ENCODE peak calls at places on chromosomes 3 and 15, in nine cellular contexts. J, Y, N, O, Z, F, K, T and Q are unnamed samples.

GRCh38 chr15:45439521-45439931 is 61.2 kb upstream of the GATM start:
- DNase-seq in J (peak), F (no peak), K (no peak), T (no peak), N (no peak), Y (no peak), O (no peak), Z (no peak), Q (no peak)

GRCh38 chr15:23648920-23649515 is 1.4 kb upstream of the MAGEL2 start:
- DNase-seq in K (no peak), N (no peak), F (peak), Z (peak), J (peak), Y (no peak), T (peak), O (no peak), Q (no peak)

GRCh38 chr15:89003865-89004725 is 84.2 kb upstream of the ABHD2 start:
- DNase-seq in F (peak), O (no peak), Y (peak), J (no peak), Z (no peak), K (no peak), T (peak), N (no peak), Q (no peak)

GRCh38 chr3:136249593-136250225 is 431 bp upstream of the PCCB start:
- DNase-seq in O (no peak), F (no peak), K (no peak), T (no peak), Z (no peak), J (peak), N (no peak), Y (peak), Q (no peak)

GRCh38 chr3:53416530-53416929 is 69.2 kb upstream of the DCP1A start:
- DNase-seq in Y (no peak), Z (no peak), F (no peak), J (no peak), O (no peak), T (no peak), K (no peak), N (no peak), Q (no peak)

GRCh38 chr3:12194209-12194608 is 35.5 kb upstream of the TIMP4 start:
- DNase-seq in N (no peak), J (no peak), F (no peak), K (peak), Y (no peak), Z (no peak), O (peak), T (no peak), Q (no peak)

GRCh38 chr3:43316783-43317460 is 30.6 kb downstream of the SNRK start:
- DNase-seq in T (no peak), F (no peak), O (no peak), Z (no peak), Y (no peak), J (no peak), N (no peak), K (no peak), Q (no peak)

GRCh38 chr3:73520931-73521461 is 103.7 kb downstream of the PDZRN3 start:
- DNase-seq in Y (no peak), O (no peak), T (no peak), F (no peak), Z (no peak), K (peak), N (no peak), J (peak), Q (no peak)

GRCh38 chr15:101010781-101011180 is 91.6 kb downstream of the LRRK1 start:
- DNase-seq in Z (no peak), T (no peak), F (no peak), O (no peak), K (no peak), N (no peak), Y (peak), J (no peak), Q (peak)

GRCh38 chr3:158788446-158788845 is 13.4 kb upstream of the MFSD1 start:
- DNase-seq in N (no peak), F (no peak), Y (no peak), K (no peak), J (no peak), Z (no peak), O (no peak), T (no peak), Q (no peak)

GRCh38 chr3:64304996-64305395 is 79.7 kb upstream of the PRICKLE2 start:
- DNase-seq in T (no peak), K (no peak), N (no peak), Y (no peak), J (no peak), O (no peak), Z (no peak), F (no peak), Q (no peak)

GRCh38 chr3:133894334-133895207 is 1.1 kb downstream of the RAB6B start:
- DNase-seq in Z (no peak), K (no peak), J (no peak), Y (no peak), T (no peak), O (no peak), F (no peak), N (no peak), Q (no peak)

GRCh38 chr15:67225336-67225735 is 29.1 kb downstream of the AAGAB start:
- DNase-seq in Z (no peak), K (peak), T (no peak), N (no peak), O (no peak), F (no peak), J (no peak), Y (no peak), Q (no peak)

GRCh38 chr3:37096292-37096691 is 78.1 kb downstream of the LRRFIP2 start:
- DNase-seq in Z (no peak), J (no peak), F (no peak), N (no peak), O (no peak), Y (no peak), K (peak), T (no peak), Q (no peak)

GRCh38 chr3:143763568-143764162 is 84.6 kb downstream of the SLC9A9 start:
- DNase-seq in T (no peak), Y (no peak), O (no peak), N (no peak), K (no peak), J (no peak), F (no peak), Z (no peak), Q (no peak)

GRCh38 chr3:53740946-53741345 is 105.3 kb downstream of the CHDH start:
- DNase-seq in N (no peak), J (no peak), Z (no peak), F (no peak), O (no peak), T (no peak), Y (no peak), K (no peak), Q (no peak)

GRCh38 chr3:47512416-47513124 is 942 bp downstream of the ELP6 start:
- DNase-seq in Z (peak), Y (no peak), J (peak), F (peak), O (no peak), N (peak), K (no peak), T (peak), Q (no peak)

GRCh38 chr3:184336484-184337230 is 743 bp upstream of the FAM131A start:
- DNase-seq in O (no peak), N (no peak), J (peak), Z (no peak), T (no peak), K (peak), F (no peak), Y (peak), Q (no peak)

GRCh38 chr3:52518723-52519444 is 14.8 kb downstream of the NT5DC2 start:
- DNase-seq in K (no peak), J (peak), T (no peak), Y (no peak), O (no peak), F (peak), Z (no peak), N (no peak), Q (no peak)

GRCh38 chr15:70575251-70576227 is 187.8 kb downstream of the UACA start:
- DNase-seq in Z (no peak), F (no peak), K (no peak), T (no peak), J (no peak), O (no peak), Y (peak), N (no peak), Q (no peak)

GRCh38 chr15:68228143-68228970 is 1.2 kb downstream of the CLN6 start:
- DNase-seq in T (no peak), Z (no peak), N (no peak), O (no peak), J (no peak), F (no peak), Y (peak), K (peak), Q (peak)

GRCh38 chr3:109773006-109773405 is 435.7 kb upstream of the DPPA4 start:
- DNase-seq in N (no peak), O (no peak), Z (no peak), J (no peak), Y (no peak), F (no peak), T (no peak), K (no peak), Q (no peak)

GRCh38 chr3:105830836-105831235 is 38.0 kb downstream of the CBLB start:
- DNase-seq in F (no peak), O (no peak), N (no peak), Y (no peak), K (no peak), J (no peak), Z (peak), T (no peak), Q (no peak)

GRCh38 chr3:27279153-27279552 is 90.0 kb downstream of the NEK10 start:
- DNase-seq in Z (no peak), T (no peak), J (no peak), Y (no peak), N (no peak), O (no peak), K (no peak), F (no peak), Q (no peak)

GRCh38 chr15:91040851-91041250 is 18.5 kb upstream of the VPS33B start:
- DNase-seq in J (no peak), Z (no peak), Y (peak), F (no peak), O (no peak), K (no peak), T (no peak), N (no peak), Q (peak)

GRCh38 chr3:179958759-179959158 is 78.0 kb downstream of the PEX5L start:
- DNase-seq in T (no peak), Y (no peak), J (no peak), Z (no peak), F (no peak), O (no peak), N (no peak), K (no peak), Q (no peak)

DNA sequence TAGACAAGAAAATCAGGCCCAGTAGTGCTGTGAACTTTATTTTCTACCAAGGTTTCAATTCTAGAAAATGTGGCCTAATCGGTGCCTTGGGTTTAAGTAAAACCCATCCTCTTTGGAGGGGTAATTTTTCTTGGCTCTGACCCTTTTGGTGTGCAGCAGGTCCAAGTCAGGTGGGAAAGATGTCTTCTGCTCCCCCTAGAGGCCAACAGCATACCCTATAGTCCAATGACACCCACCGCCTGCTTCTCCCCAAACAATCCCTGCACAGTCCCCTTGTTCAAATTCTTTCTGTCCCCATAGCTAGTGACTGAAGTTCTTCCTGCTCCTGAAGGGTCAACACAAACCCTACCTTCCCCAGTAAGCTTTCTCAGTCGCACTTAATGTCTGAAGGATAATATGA is 261.8 kb upstream of the GOLGA6L4 start:
- DNase-seq in T (no peak), J (no peak), K (no peak), Z (no peak), N (no peak), Y (no peak), O (no peak), F (no peak), Q (no peak)
- TF ChIP-seq CTCF in T (peak), J (no peak), K (peak), Z (no peak), N (no peak), Y (no peak), O (peak), F (peak), Q (no peak)

GRCh38 chr3:44628716-44629115 is 3.9 kb downstream of the ZNF197 start:
- DNase-seq in J (no peak), O (no peak), Y (no peak), T (no peak), F (no peak), Z (no peak), K (no peak), N (no peak), Q (no peak)

DNA sequence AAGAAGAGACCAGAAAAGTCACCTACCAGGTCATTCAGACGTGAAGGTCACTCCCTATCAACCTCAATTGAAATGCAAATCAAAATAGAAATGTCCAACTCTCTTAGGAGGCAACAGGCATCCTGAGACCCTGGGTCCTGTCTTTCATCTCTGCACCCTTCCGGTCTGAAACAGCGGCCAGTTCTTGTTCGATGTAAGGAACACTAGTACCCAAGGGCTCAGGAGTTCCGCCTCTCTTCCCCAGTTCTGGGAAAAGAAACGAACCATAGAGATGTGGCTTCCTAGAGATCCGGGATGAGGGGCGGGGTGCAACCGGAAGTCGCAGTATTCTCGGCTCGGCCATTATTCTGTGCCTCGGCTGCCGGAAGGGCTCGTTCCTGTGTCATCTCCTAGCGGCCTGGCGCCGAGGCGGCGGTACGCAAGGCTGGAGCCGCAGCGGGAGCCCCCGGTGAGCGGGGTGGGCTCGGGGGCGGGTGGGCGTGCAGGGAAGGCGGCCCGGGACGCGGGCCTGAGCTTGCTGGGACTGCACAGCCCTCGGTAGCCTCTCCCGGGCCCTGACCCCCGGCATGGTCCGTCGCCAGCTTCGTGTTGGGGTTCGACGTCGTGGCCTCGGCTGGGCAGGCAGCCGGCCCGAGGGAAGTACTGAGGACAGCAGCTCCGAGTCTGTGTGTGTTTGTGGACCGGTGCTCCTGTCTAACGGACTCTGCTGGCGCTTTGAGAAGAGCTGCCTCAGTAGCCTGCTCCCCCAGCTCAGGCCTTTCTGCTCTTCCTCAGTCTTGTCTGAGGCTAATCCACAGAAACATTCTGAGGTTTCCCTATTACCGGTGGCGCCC is at the start of gene ZNF197:
- DNase-seq in Z (peak), T (peak), N (peak), Y (peak), O (peak), F (peak), K (peak), J (peak), Q (peak)
- TF ChIP-seq CTCF in Z (no peak), T (peak), N (no peak), Y (no peak), O (peak), F (no peak), K (no peak), J (no peak), Q (peak)

GRCh38 chr3:190019020-190019419 is 101.7 kb downstream of the P3H2 start:
- DNase-seq in O (no peak), J (no peak), F (no peak), Z (no peak), Y (no peak), T (no peak), N (no peak), K (no peak), Q (no peak)

GRCh38 chr3:190018460-190018859 is 102.2 kb downstream of the P3H2 start:
- DNase-seq in T (no peak), F (no peak), N (no peak), Y (no peak), J (no peak), Z (no peak), O (no peak), K (no peak), Q (no peak)

GRCh38 chr3:190017575-190018288 is 103.0 kb downstream of the P3H2 start:
- DNase-seq in N (no peak), F (no peak), Z (no peak), K (peak), Y (no peak), T (no peak), J (no peak), O (no peak), Q (no peak)

GRCh38 chr3:190016966-190017365 is 103.7 kb downstream of the P3H2 start:
- DNase-seq in K (no peak), Y (no peak), Z (no peak), F (no peak), J (no peak), T (no peak), N (no peak), O (no peak), Q (no peak)

GRCh38 chr3:190019840-190020239 is 100.9 kb downstream of the P3H2 start:
- DNase-seq in O (no peak), N (no peak), Y (no peak), F (no peak), K (no peak), J (no peak), Z (no peak), T (no peak), Q (no peak)
- TF ChIP-seq CTCF in O (no peak), N (no peak), Y (no peak), F (no peak), K (no peak), J (no peak), Z (no peak), T (no peak), Q (no peak)

GRCh38 chr15:35211240-35211952 is 126.3 kb upstream of the NANOGP8 start:
- DNase-seq in T (no peak), K (no peak), J (no peak), F (no peak), Y (no peak), Z (no peak), N (no peak), O (no peak), Q (no peak)
- TF ChIP-seq CTCF in T (no peak), K (no peak), J (no peak), F (no peak), Y (no peak), Z (no peak), N (no peak), O (no peak), Q (no peak)

GRCh38 chr3:197800379-197800778 is 9.3 kb downstream of the LRCH3 start:
- DNase-seq in K (no peak), J (no peak), F (no peak), Z (no peak), N (no peak), T (no peak), Y (no peak), O (no peak), Q (no peak)

GRCh38 chr3:197801801-197802504 is 10.9 kb downstream of the LRCH3 start:
- DNase-seq in F (peak), Y (no peak), T (no peak), J (no peak), N (no peak), K (peak), O (peak), Z (peak), Q (no peak)

GRCh38 chr3:197807969-197808587 is 17.0 kb downstream of the LRCH3 start:
- DNase-seq in J (no peak), Z (no peak), N (no peak), T (no peak), F (no peak), Y (no peak), O (no peak), K (no peak), Q (no peak)

GRCh38 chr3:197798863-197799262 is 7.8 kb downstream of the LRCH3 start:
- DNase-seq in Y (no peak), O (peak), K (no peak), Z (no peak), T (no peak), F (no peak), J (no peak), N (no peak), Q (no peak)

GRCh38 chr3:197802505-197803459 is 11.7 kb downstream of the LRCH3 start:
- DNase-seq in O (no peak), F (no peak), K (no peak), Y (no peak), J (no peak), N (no peak), Z (no peak), T (no peak), Q (no peak)
- TF ChIP-seq CTCF in O (peak), F (peak), K (peak), Y (no peak), J (peak), N (peak), Z (peak), T (peak), Q (peak)

GRCh38 chr3:190699784-190700183 is 162.7 kb downstream of the GMNC start:
- DNase-seq in F (no peak), Y (no peak), Z (no peak), T (no peak), O (no peak), K (no peak), N (no peak), J (no peak), Q (no peak)

GRCh38 chr3:190696777-190697501 is 165.6 kb downstream of the GMNC start:
- DNase-seq in O (no peak), K (peak), J (no peak), T (peak), N (no peak), F (no peak), Z (peak), Y (no peak), Q (no peak)

GRCh38 chr3:190697901-190698300 is 164.6 kb downstream of the GMNC start:
- DNase-seq in J (no peak), Z (no peak), F (no peak), K (peak), O (no peak), Y (no peak), N (no peak), T (no peak), Q (no peak)

GRCh38 chr3:190697502-190697830 is 165.0 kb downstream of the GMNC start:
- DNase-seq in Y (no peak), N (no peak), Z (no peak), T (no peak), F (no peak), J (no peak), K (no peak), O (no peak), Q (no peak)

DNA sequence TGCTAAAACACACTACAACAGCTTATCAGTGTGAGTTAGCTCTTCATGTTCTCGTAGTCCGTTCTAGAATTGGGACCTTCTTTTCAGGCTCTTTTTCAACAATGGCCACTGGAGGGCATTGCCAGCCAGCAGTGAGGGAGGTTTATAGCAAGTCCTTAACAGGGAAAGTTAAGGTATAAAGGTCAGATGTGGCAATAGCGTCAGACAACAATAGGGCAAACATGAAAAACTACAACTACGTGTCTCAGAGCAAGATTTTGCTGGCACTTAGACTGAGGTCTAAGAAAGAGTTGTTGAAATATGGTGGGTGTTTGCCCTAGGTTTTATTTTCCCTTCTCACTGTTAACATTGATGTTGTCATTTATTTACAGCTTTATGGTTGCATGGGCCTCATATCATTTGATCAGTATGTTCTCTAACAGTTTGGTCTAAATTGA is 161.4 kb downstream of the GMNC start:
- DNase-seq in Y (no peak), Z (peak), T (no peak), K (peak), N (no peak), F (no peak), J (peak), O (no peak), Q (no peak)
- TF ChIP-seq CTCF in Y (peak), Z (peak), T (peak), K (peak), N (no peak), F (peak), J (no peak), O (peak), Q (peak)